ENCODE peak calls at places on chromosome 11, in nine cellular contexts. Z, D, V, A, F, S, B, Y and J are unnamed samples.

GRCh38 chr11:2846056-2846455 is 39.5 kb downstream of the CDKN1C start:
- DNase-seq in Z (no peak), D (no peak), V (no peak), A (no peak), F (no peak), S (peak), B (no peak), Y (no peak), J (peak)

GRCh38 chr11:65151500-65151899 is 17.2 kb upstream of the SYVN1 start:
- DNase-seq in Z (no peak), D (no peak), V (peak), A (no peak), F (no peak), S (no peak), B (no peak), Y (no peak), J (no peak)

GRCh38 chr11:855796-856195 is 13.1 kb downstream of the TSPAN4 start:
- DNase-seq in Z (no peak), D (no peak), V (no peak), A (no peak), F (no peak), S (no peak), B (no peak), Y (no peak), J (no peak)

GRCh38 chr11:128174465-128175101 is 412.8 kb downstream of the ETS1 start:
- DNase-seq in Z (no peak), D (no peak), V (no peak), A (no peak), F (no peak), S (peak), B (no peak), Y (no peak), J (no peak)

GRCh38 chr11:116862101-116862637 is 24.7 kb upstream of the APOA1 start:
- DNase-seq in Z (no peak), D (no peak), V (no peak), A (no peak), F (no peak), S (no peak), B (no peak), Y (no peak), J (no peak)

GRCh38 chr11:7546324-7546791 is 32.6 kb downstream of the PPFIBP2 start:
- DNase-seq in Z (no peak), D (no peak), V (no peak), A (no peak), F (no peak), S (peak), B (no peak), Y (no peak), J (no peak)

GRCh38 chr11:65645710-65646109 is 7.8 kb downstream of the SIPA1 start:
- DNase-seq in Z (no peak), D (no peak), V (peak), A (no peak), F (no peak), S (peak), B (no peak), Y (no peak), J (no peak)

GRCh38 chr11:60950933-60951610 is 904 bp downstream of the SLC15A3 start:
- DNase-seq in Z (no peak), D (no peak), V (peak), A (no peak), F (peak), S (no peak), B (no peak), Y (no peak), J (no peak)

GRCh38 chr11:44277097-44278090 is 32.5 kb downstream of the ALX4 start:
- DNase-seq in Z (no peak), D (no peak), V (no peak), A (no peak), F (no peak), S (no peak), B (no peak), Y (no peak), J (no peak)

GRCh38 chr11:16632295-16633200 is 105.9 kb upstream of the C11orf58 start:
- DNase-seq in Z (no peak), D (no peak), V (no peak), A (no peak), F (no peak), S (peak), B (no peak), Y (no peak), J (no peak)

GRCh38 chr11:75386912-75387311 is 12.4 kb upstream of the RPS3 start:
- DNase-seq in Z (no peak), D (no peak), V (no peak), A (no peak), F (no peak), S (no peak), B (peak), Y (no peak), J (no peak)

GRCh38 chr11:94785509-94785908 is 17.4 kb downstream of the AMOTL1 start:
- DNase-seq in Z (no peak), D (no peak), V (no peak), A (no peak), F (no peak), S (no peak), B (no peak), Y (no peak), J (no peak)

GRCh38 chr11:17391493-17392355 is 3.3 kb upstream of the KCNJ11 start:
- DNase-seq in Z (no peak), D (no peak), V (no peak), A (no peak), F (no peak), S (no peak), B (no peak), Y (no peak), J (no peak)

GRCh38 chr11:16986434-16987204 is 27.6 kb downstream of the PLEKHA7 start:
- DNase-seq in Z (no peak), D (peak), V (peak), A (no peak), F (peak), S (no peak), B (peak), Y (no peak), J (peak)

GRCh38 chr11:61187505-61188130 is 15.7 kb upstream of the PGA3 start:
- DNase-seq in Z (peak), D (peak), V (peak), A (peak), F (peak), S (peak), B (peak), Y (peak), J (peak)

GRCh38 chr11:16812274-16812673 is 73.8 kb downstream of the C11orf58 start:
- DNase-seq in Z (no peak), D (no peak), V (no peak), A (no peak), F (no peak), S (no peak), B (no peak), Y (no peak), J (no peak)

GRCh38 chr11:16778876-16779275 is 40.4 kb downstream of the C11orf58 start:
- DNase-seq in Z (no peak), D (no peak), V (no peak), A (no peak), F (no peak), S (no peak), B (no peak), Y (no peak), J (no peak)

GRCh38 chr11:84899740-84900139 is 727.4 kb downstream of the DLG2 start:
- DNase-seq in Z (no peak), D (no peak), V (no peak), A (no peak), F (no peak), S (peak), B (no peak), Y (no peak), J (no peak)

GRCh38 chr11:26286472-26287066 is 45.4 kb upstream of the ANO3 start:
- DNase-seq in Z (no peak), D (no peak), V (no peak), A (no peak), F (no peak), S (peak), B (no peak), Y (no peak), J (no peak)

GRCh38 chr11:95375881-95376280 is 144.9 kb upstream of the SESN3 start:
- DNase-seq in Z (no peak), D (no peak), V (no peak), A (no peak), F (no peak), S (peak), B (no peak), Y (no peak), J (no peak)

GRCh38 chr11:64448599-64449380 is 89.8 kb downstream of the RPS6KA4 start:
- DNase-seq in Z (peak), D (peak), V (peak), A (no peak), F (peak), S (peak), B (peak), Y (peak), J (peak)

GRCh38 chr11:65489061-65489705 is 9.7 kb upstream of the MALAT1 start:
- DNase-seq in Z (peak), D (peak), V (peak), A (no peak), F (peak), S (peak), B (peak), Y (no peak), J (no peak)

GRCh38 chr11:43997022-43997665 is 50.6 kb upstream of the ACCSL start:
- DNase-seq in Z (no peak), D (no peak), V (no peak), A (no peak), F (no peak), S (no peak), B (no peak), Y (no peak), J (no peak)

GRCh38 chr11:19076744-19077589 is 16.4 kb upstream of the MRGPRX2 start:
- DNase-seq in Z (no peak), D (no peak), V (peak), A (peak), F (peak), S (peak), B (peak), Y (no peak), J (no peak)

GRCh38 chr11:2096001-2096918 is 42.9 kb downstream of the IGF2 start:
- DNase-seq in Z (no peak), D (no peak), V (peak), A (no peak), F (no peak), S (peak), B (no peak), Y (no peak), J (no peak)

GRCh38 chr11:7892059-7892699 is 38.9 kb downstream of the OR10A6 start:
- DNase-seq in Z (no peak), D (no peak), V (no peak), A (no peak), F (no peak), S (peak), B (no peak), Y (no peak), J (peak)

GRCh38 chr11:70360211-70360610 is 38.1 kb upstream of the CTTN start:
- DNase-seq in Z (no peak), D (no peak), V (no peak), A (no peak), F (no peak), S (no peak), B (no peak), Y (no peak), J (no peak)

GRCh38 chr11:75352417-75353206 is 1.2 kb upstream of the ARRB1 start:
- DNase-seq in Z (peak), D (no peak), V (no peak), A (no peak), F (no peak), S (no peak), B (peak), Y (no peak), J (no peak)

GRCh38 chr11:36151933-36152580 is 137.2 kb downstream of the COMMD9 start:
- DNase-seq in Z (no peak), D (no peak), V (no peak), A (no peak), F (no peak), S (no peak), B (no peak), Y (no peak), J (no peak)

DNA sequence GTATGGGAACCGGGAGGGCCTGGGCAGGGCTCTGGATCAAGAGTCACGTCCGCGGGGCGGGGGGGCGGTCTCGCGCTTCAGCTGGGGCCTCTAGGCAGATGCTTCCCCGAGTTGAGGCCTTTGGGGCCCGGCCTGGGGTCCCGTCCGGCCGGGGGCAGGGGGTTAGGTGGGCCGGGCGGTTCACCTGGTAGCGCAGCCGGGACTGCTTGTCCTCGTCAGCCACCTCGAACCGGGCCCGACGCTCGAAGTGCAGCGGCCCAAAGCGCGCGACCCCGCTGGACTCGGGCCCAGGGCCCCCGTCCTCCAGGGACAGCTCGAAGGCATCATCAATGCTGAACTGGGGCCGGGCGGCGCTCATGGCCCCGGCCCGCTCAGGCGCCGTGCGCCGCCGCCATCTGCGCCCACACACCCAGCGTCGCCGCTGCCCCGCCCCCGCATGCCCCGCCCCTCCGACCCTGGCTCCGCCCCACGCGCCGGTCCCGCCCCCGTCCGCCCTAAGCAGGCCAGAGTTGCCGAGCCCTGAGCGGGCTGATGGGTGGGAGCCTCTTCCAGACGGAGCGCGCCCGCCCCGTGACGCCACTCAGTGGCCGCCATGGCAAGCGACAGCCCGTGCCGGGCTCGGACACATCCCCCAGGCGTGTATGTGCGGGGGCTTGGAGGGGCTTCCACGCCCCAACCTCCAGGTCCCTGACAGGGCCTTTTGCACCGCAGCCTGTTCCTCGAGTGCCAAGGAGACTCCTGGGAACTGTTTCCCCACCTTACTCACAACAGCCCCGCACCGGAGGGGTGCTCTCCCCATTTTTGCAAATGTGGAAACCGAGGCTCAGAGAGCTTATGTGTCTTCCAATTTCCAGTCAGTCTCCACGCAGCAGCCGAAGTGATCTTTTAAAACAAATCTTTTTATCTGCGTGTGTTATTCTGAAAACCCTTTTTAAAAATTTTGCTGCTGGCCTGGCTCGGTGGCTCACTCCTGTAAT is at the start of gene TMEM134:
- DNase-seq in Z (peak), D (peak), V (peak), A (peak), F (peak), S (peak), B (peak), Y (peak), J (peak)
- TF ChIP-seq POLR2A in Z (peak), D (peak), V (peak), A (peak), F (peak), S (peak), B (peak), Y (peak), J (peak)

GRCh38 chr11:62556102-62556871 is 9.7 kb upstream of the AHNAK start:
- DNase-seq in Z (peak), D (peak), V (peak), A (peak), F (peak), S (peak), B (peak), Y (peak), J (peak)
- TF ChIP-seq POLR2A in Z (no peak), D (no peak), V (peak), A (no peak), F (no peak), S (no peak), B (peak), Y (peak), J (no peak)

GRCh38 chr11:57645716-57646085 is 4.0 kb downstream of the YPEL4 start:
- DNase-seq in Z (no peak), D (no peak), V (no peak), A (no peak), F (peak), S (no peak), B (no peak), Y (no peak), J (no peak)
- TF ChIP-seq POLR2A in Z (no peak), D (no peak), V (no peak), A (no peak), F (peak), S (no peak), B (no peak), Y (no peak), J (no peak)

DNA sequence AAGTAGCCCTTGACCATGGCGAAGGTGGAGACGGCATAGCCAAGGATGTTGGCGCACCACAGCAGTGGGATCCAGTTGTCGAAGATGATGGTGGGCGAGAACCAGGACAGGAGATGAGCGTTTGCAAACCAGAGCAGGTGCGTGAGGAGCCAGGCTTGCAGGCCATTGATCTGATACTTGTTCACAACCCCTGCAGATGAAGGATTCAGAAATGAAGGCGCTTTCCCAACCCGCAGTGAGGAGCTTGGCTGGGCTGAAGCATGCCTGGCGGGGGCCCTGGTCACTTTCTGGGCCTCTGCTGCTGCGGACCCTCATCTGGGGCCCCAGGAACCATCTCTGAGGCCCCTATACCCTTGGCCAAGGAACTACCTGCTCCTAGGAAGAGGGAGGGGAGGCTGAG is 6.9 kb downstream of the DHCR7 start:
- DNase-seq in Z (no peak), D (no peak), V (no peak), A (no peak), F (no peak), S (no peak), B (no peak), Y (no peak), J (no peak)
- TF ChIP-seq POLR2A in Z (no peak), D (no peak), V (no peak), A (no peak), F (no peak), S (no peak), B (no peak), Y (no peak), J (no peak)

GRCh38 chr11:123061403-123062157 is at the start of gene HSPA8:
- DNase-seq in Z (peak), D (peak), V (peak), A (peak), F (peak), S (peak), B (peak), Y (peak), J (no peak)
- TF ChIP-seq POLR2A in Z (peak), D (peak), V (peak), A (peak), F (peak), S (peak), B (peak), Y (peak), J (peak)

GRCh38 chr11:9015677-9016076 is 11.9 kb upstream of the NRIP3 start:
- DNase-seq in Z (peak), D (peak), V (peak), A (peak), F (peak), S (peak), B (peak), Y (no peak), J (peak)
- TF ChIP-seq POLR2A in Z (no peak), D (no peak), V (no peak), A (no peak), F (no peak), S (no peak), B (no peak), Y (no peak), J (no peak)

GRCh38 chr11:59666969-59667368 is 1.9 kb downstream of the PATL1 start:
- DNase-seq in Z (no peak), D (no peak), V (no peak), A (no peak), F (no peak), S (peak), B (no peak), Y (no peak), J (no peak)

GRCh38 chr11:59668950-59669610 is at the start of gene PATL1:
- DNase-seq in Z (peak), D (peak), V (peak), A (peak), F (peak), S (peak), B (peak), Y (peak), J (peak)

GRCh38 chr11:59667812-59668187 is 1.0 kb downstream of the PATL1 start:
- DNase-seq in Z (no peak), D (no peak), V (no peak), A (no peak), F (no peak), S (no peak), B (no peak), Y (no peak), J (no peak)

GRCh38 chr11:59668188-59668949 is 468 bp downstream of the PATL1 start:
- DNase-seq in Z (peak), D (peak), V (peak), A (peak), F (peak), S (peak), B (peak), Y (peak), J (peak)

GRCh38 chr11:59669611-59670009 is 773 bp upstream of the PATL1 start:
- DNase-seq in Z (peak), D (peak), V (peak), A (no peak), F (peak), S (peak), B (peak), Y (no peak), J (peak)
- TF ChIP-seq POLR2A in Z (no peak), D (no peak), V (no peak), A (no peak), F (no peak), S (no peak), B (no peak), Y (no peak), J (no peak)

GRCh38 chr11:68333176-68333575 is 20.8 kb downstream of the LRP5 start:
- DNase-seq in Z (no peak), D (no peak), V (no peak), A (no peak), F (no peak), S (no peak), B (no peak), Y (no peak), J (no peak)

GRCh38 chr11:68329993-68330699 is 17.8 kb downstream of the LRP5 start:
- DNase-seq in Z (no peak), D (no peak), V (no peak), A (no peak), F (no peak), S (peak), B (no peak), Y (no peak), J (no peak)

GRCh38 chr11:68332186-68332585 is 19.8 kb downstream of the LRP5 start:
- DNase-seq in Z (no peak), D (no peak), V (no peak), A (no peak), F (no peak), S (no peak), B (no peak), Y (no peak), J (no peak)

GRCh38 chr11:68330700-68331337 is 18.4 kb downstream of the LRP5 start:
- DNase-seq in Z (no peak), D (no peak), V (no peak), A (no peak), F (no peak), S (no peak), B (no peak), Y (no peak), J (no peak)

GRCh38 chr11:68331338-68331947 is 19.1 kb downstream of the LRP5 start:
- DNase-seq in Z (no peak), D (no peak), V (no peak), A (no peak), F (no peak), S (no peak), B (peak), Y (no peak), J (no peak)
- TF ChIP-seq POLR2A in Z (no peak), D (no peak), V (no peak), A (no peak), F (no peak), S (no peak), B (peak), Y (no peak), J (no peak)

DNA sequence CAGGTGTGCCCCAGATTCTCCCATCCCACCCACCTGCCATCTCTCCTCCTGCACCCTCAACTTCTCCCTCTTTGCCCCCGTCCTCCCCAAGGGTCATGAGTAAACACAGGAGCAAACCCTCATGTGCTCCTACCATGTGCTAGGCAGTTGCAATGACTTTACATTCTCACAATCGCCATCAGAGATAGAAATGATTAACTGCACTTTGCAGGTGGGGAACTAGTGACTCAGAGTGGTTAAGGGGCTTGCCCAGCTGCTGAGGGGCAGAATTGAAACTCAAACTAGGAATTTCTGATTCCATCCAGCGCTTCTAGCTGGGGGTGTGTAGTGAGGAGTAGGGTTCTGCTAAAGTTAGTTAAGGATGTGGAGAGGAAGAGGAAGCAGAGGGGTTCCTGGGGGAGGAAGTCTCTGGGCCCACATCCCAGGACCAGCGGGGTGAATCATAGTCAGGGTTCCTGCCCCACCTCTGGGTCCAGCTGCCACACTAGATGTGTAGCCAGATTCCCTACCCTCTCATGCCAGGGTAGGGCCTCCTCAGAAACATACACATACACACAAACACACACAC is 16.0 kb upstream of the PRG2 start:
- DNase-seq in Z (peak), D (no peak), V (no peak), A (no peak), F (no peak), S (peak), B (no peak), Y (no peak), J (peak)
- TF ChIP-seq POLR2A in Z (no peak), D (no peak), V (no peak), A (no peak), F (no peak), S (no peak), B (no peak), Y (no peak), J (no peak)